ENCODE peak calls at places on chromosome X, in nine cellular contexts. H is NCI-H510A treated with DMSO at 0.1 percent for 48 hours; X is activated CD4-positive, alpha-beta memory T cell treated with anti-CD3 and anti-CD28 coated beads, Interleukin-2, amount 10 ng/mL, durations not matched to agents 7 days and 5 days; V is fibroblast of mammary gland; M is stimulated activated CD8-positive, alpha-beta memory T cell treated with anti-CD3 and anti-CD28 coated beads, Interleukin-7, amount 100 ng/mL, for 24 hours; J is RWPE1; A is AG09319; C is activated CD8-positive, alpha-beta T cell treated with anti-CD3 and anti-CD28 coated beads, Interleukin-2, amount 10 ng/mL, durations not matched to agents 7 days and 5 days; L is Peyer's patch. D is an unnamed sample.

GRCh38 chrX:67574696-67575095 is 30.9 kb downstream of the AR start:
- DNase-seq in H (no peak), X (no peak), V (no peak), M (no peak), J (no peak), A (no peak), C (no peak), L (no peak), D (no peak)

GRCh38 chrX:43165343-43165920 is 387.5 kb upstream of the PPP1R2C start:
- DNase-seq in H (no peak), X (no peak), V (no peak), M (no peak), J (no peak), A (no peak), C (no peak), L (no peak), D (no peak)

GRCh38 chrX:84724576-84724975 is 222.3 kb upstream of the HDX start:
- DNase-seq in H (no peak), X (no peak), V (no peak), M (no peak), J (no peak), A (no peak), C (no peak), L (no peak), D (no peak)

GRCh38 chrX:154441984-154442707 is 1.8 kb upstream of the FAM50A start:
- DNase-seq in H (no peak), X (no peak), V (no peak), M (no peak), J (peak), A (no peak), C (no peak), L (no peak), D (no peak)

GRCh38 chrX:112614640-112615039 is 65.1 kb downstream of the LHFPL1 start:
- DNase-seq in H (no peak), X (no peak), V (peak), M (no peak), J (no peak), A (no peak), C (no peak), L (no peak), D (no peak)

GRCh38 chrX:7028246-7028645 is 119.3 kb upstream of the STS start:
- DNase-seq in H (no peak), X (no peak), V (peak), M (no peak), J (no peak), A (no peak), C (no peak), L (no peak), D (no peak)

GRCh38 chrX:17022205-17022604 is 75.7 kb downstream of the REPS2 start:
- DNase-seq in H (no peak), X (no peak), V (peak), M (no peak), J (no peak), A (peak), C (no peak), L (no peak), D (no peak)

GRCh38 chrX:107673933-107674479 is 45.7 kb downstream of the PRPS1 start:
- DNase-seq in H (no peak), X (peak), V (peak), M (peak), J (no peak), A (no peak), C (peak), L (peak), D (peak)

GRCh38 chrX:107700802-107701201 is 72.5 kb downstream of the PRPS1 start:
- DNase-seq in H (no peak), X (no peak), V (no peak), M (no peak), J (no peak), A (no peak), C (no peak), L (no peak), D (no peak)

GRCh38 chrX:10128386-10128785 is 28.4 kb upstream of the CLCN4 start:
- DNase-seq in H (no peak), X (no peak), V (no peak), M (no peak), J (no peak), A (no peak), C (no peak), L (no peak), D (no peak)

GRCh38 chrX:123830309-123830708 is 29.5 kb upstream of the XIAP start:
- DNase-seq in H (peak), X (no peak), V (peak), M (no peak), J (peak), A (peak), C (no peak), L (peak), D (no peak)

GRCh38 chrX:30654989-30655607 is 1.9 kb downstream of the GK start:
- DNase-seq in H (no peak), X (no peak), V (peak), M (no peak), J (no peak), A (no peak), C (no peak), L (no peak), D (no peak)

GRCh38 chrX:72026341-72027023 is 105.2 kb downstream of the RTL5 start:
- DNase-seq in H (no peak), X (no peak), V (peak), M (no peak), J (no peak), A (no peak), C (no peak), L (peak), D (no peak)

GRCh38 chrX:443676-444210 is 57.0 kb upstream of the PPP2R3B start:
- DNase-seq in H (no peak), X (no peak), V (no peak), M (no peak), J (no peak), A (no peak), C (no peak), L (no peak), D (no peak)

GRCh38 chrX:53294024-53294648 is 12.8 kb upstream of the IQSEC2 start:
- DNase-seq in H (no peak), X (no peak), V (peak), M (no peak), J (no peak), A (no peak), C (peak), L (peak), D (no peak)

GRCh38 chrX:18549643-18550042 is 122.3 kb downstream of the RS1 start:
- DNase-seq in H (no peak), X (no peak), V (no peak), M (no peak), J (no peak), A (no peak), C (no peak), L (no peak), D (no peak)

GRCh38 chrX:130082244-130083106 is 27.8 kb downstream of the ELF4 start:
- DNase-seq in H (no peak), X (peak), V (no peak), M (peak), J (no peak), A (no peak), C (peak), L (peak), D (peak)

GRCh38 chrX:57821703-57822375 is 88.4 kb downstream of the ZXDA start:
- DNase-seq in H (peak), X (peak), V (peak), M (no peak), J (peak), A (peak), C (peak), L (peak), D (peak)

GRCh38 chrX:30530591-30530990 is 47.0 kb downstream of the TASL start:
- DNase-seq in H (no peak), X (no peak), V (peak), M (no peak), J (no peak), A (no peak), C (no peak), L (no peak), D (no peak)

GRCh38 chrX:30741545-30741944 is 88.3 kb downstream of the GK start:
- DNase-seq in H (no peak), X (no peak), V (no peak), M (no peak), J (no peak), A (no peak), C (no peak), L (no peak), D (no peak)

GRCh38 chrX:78019586-78020483 is 50.4 kb upstream of the PGAM4 start:
- DNase-seq in H (no peak), X (no peak), V (no peak), M (no peak), J (no peak), A (no peak), C (no peak), L (no peak), D (no peak)

GRCh38 chrX:130060122-130061069 is 49.9 kb downstream of the ELF4 start:
- DNase-seq in H (peak), X (peak), V (peak), M (peak), J (peak), A (no peak), C (peak), L (peak), D (peak)

GRCh38 chrX:120672389-120672788 is 42.5 kb upstream of the C1GALT1C1 start:
- DNase-seq in H (no peak), X (no peak), V (peak), M (no peak), J (peak), A (peak), C (no peak), L (no peak), D (no peak)

GRCh38 chrX:1358793-1359476 is 22.4 kb downstream of the IL3RA start:
- DNase-seq in H (no peak), X (no peak), V (no peak), M (no peak), J (no peak), A (no peak), C (no peak), L (no peak), D (no peak)

GRCh38 chrX:115018040-115018647 is 728 bp upstream of the IL13RA2 start:
- DNase-seq in H (no peak), X (no peak), V (peak), M (no peak), J (no peak), A (no peak), C (no peak), L (no peak), D (no peak)

GRCh38 chrX:42673411-42673810 is 104.6 kb downstream of the PPP1R2C start:
- DNase-seq in H (no peak), X (no peak), V (peak), M (no peak), J (no peak), A (no peak), C (no peak), L (no peak), D (no peak)

GRCh38 chrX:69564665-69565064 is 51.2 kb upstream of the EDA start:
- DNase-seq in H (no peak), X (no peak), V (no peak), M (no peak), J (no peak), A (no peak), C (no peak), L (no peak), D (no peak)

GRCh38 chrX:9704876-9705465 is 60.7 kb downstream of the GPR143 start:
- DNase-seq in H (no peak), X (no peak), V (no peak), M (no peak), J (no peak), A (no peak), C (no peak), L (no peak), D (no peak)

GRCh38 chrX:154368630-154369452 is 5.6 kb downstream of the FLNA start:
- DNase-seq in H (peak), X (peak), V (peak), M (peak), J (peak), A (peak), C (peak), L (peak), D (peak)

GRCh38 chrX:70032797-70033196 is 16.9 kb downstream of the AWAT2 start:
- DNase-seq in H (no peak), X (no peak), V (no peak), M (no peak), J (no peak), A (no peak), C (no peak), L (no peak), D (no peak)

GRCh38 chrX:141278306-141278705 is 36.0 kb upstream of the SPANXC start:
- DNase-seq in H (no peak), X (peak), V (peak), M (no peak), J (peak), A (no peak), C (no peak), L (no peak), D (no peak)

GRCh38 chrX:128106630-128107029 is 54.4 kb upstream of the ACTRT1 start:
- DNase-seq in H (peak), X (no peak), V (no peak), M (no peak), J (peak), A (no peak), C (no peak), L (no peak), D (peak)

GRCh38 chrX:39840141-39841126 is 257.3 kb downstream of the BCOR start:
- DNase-seq in H (no peak), X (no peak), V (no peak), M (no peak), J (no peak), A (no peak), C (no peak), L (no peak), D (no peak)

GRCh38 chrX:110341189-110342035 is 17.2 kb upstream of the RTL9 start:
- DNase-seq in H (no peak), X (no peak), V (peak), M (no peak), J (peak), A (peak), C (no peak), L (no peak), D (no peak)

D was measured in GDM1.